ENCODE peak calls at places on chromosomes 7 and 10, in six cellular contexts. I, J, Y, U, R and T are unnamed samples. For H3K4me1, the result is how much of the 10 kb centered on the place peaks cover.

GRCh38 chr7:82049442-82049841 is 279.6 kb upstream of the HGF start:
- DNase-seq in R (no peak), U (peak), J (no peak), Y (no peak), I (no peak), T (no peak)

GRCh38 chr7:85274452-85274851 is 87.6 kb upstream of the SEMA3D start:
- DNase-seq in Y (no peak), R (no peak), J (no peak), U (no peak), I (no peak), T (no peak)

GRCh38 chr10:22825841-22826240 is 102.0 kb upstream of the ARMC3 start:
- DNase-seq in R (no peak), U (no peak), J (no peak), Y (no peak), I (no peak), T (no peak)

GRCh38 chr7:112510032-112510742 is 29.4 kb downstream of the LSMEM1 start:
- DNase-seq in I (no peak), J (no peak), U (no peak), R (no peak), Y (no peak), T (no peak)

GRCh38 chr7:45387837-45388236 is 186.3 kb upstream of the ADCY1 start:
- DNase-seq in U (no peak), Y (no peak), J (peak), R (no peak), I (no peak), T (no peak)

GRCh38 chr10:97025613-97026242 is 160.0 kb downstream of the SLIT1 start:
- DNase-seq in R (peak), J (peak), Y (peak), U (peak), I (no peak), T (peak)

GRCh38 chr7:95772771-95773581 is 622 bp downstream of the DYNC1I1 start:
- DNase-seq in I (peak), U (no peak), R (no peak), J (peak), Y (peak), T (peak)

GRCh38 chr10:126094537-126094936 is 198.2 kb downstream of the FANK1 start:
- DNase-seq in R (no peak), U (no peak), I (no peak), Y (no peak), J (no peak), T (no peak)

GRCh38 chr7:150401424-150401790 is 22.3 kb downstream of the ZNF775 start:
- DNase-seq in J (no peak), I (no peak), R (no peak), U (no peak), Y (no peak), T (no peak)

GRCh38 chr10:725786-726185 is 36.3 kb upstream of the DIP2C start:
- DNase-seq in I (no peak), J (no peak), R (no peak), Y (no peak), U (no peak), T (no peak)

GRCh38 chr10:45454859-45455258 is 80.8 kb downstream of the ALOX5 start:
- DNase-seq in I (no peak), U (no peak), J (peak), R (no peak), Y (no peak), T (no peak)

GRCh38 chr10:63376560-63377304 is 89.0 kb downstream of the JMJD1C start:
- DNase-seq in I (no peak), Y (no peak), R (no peak), J (no peak), U (no peak), T (no peak)

GRCh38 chr7:26216044-26216443 is 14.5 kb downstream of the CBX3 start:
- DNase-seq in U (no peak), Y (no peak), J (no peak), I (no peak), R (no peak), T (no peak)

GRCh38 chr10:110479710-110480109 is 18.0 kb upstream of the DUSP5 start:
- DNase-seq in I (no peak), R (no peak), J (no peak), Y (no peak), U (no peak), T (no peak)

GRCh38 chr7:29410981-29411380 is 152.7 kb upstream of the PRR15 start:
- DNase-seq in Y (no peak), U (no peak), R (no peak), J (no peak), I (no peak), T (no peak)

GRCh38 chr10:93138113-93138870 is 64.6 kb downstream of the CYP26A1 start:
- DNase-seq in I (no peak), R (no peak), U (no peak), J (no peak), Y (no peak), T (no peak)

GRCh38 chr7:13850185-13850752 is 139.2 kb downstream of the ETV1 start:
- DNase-seq in R (no peak), I (no peak), J (no peak), Y (no peak), U (no peak), T (no peak)

DNA sequence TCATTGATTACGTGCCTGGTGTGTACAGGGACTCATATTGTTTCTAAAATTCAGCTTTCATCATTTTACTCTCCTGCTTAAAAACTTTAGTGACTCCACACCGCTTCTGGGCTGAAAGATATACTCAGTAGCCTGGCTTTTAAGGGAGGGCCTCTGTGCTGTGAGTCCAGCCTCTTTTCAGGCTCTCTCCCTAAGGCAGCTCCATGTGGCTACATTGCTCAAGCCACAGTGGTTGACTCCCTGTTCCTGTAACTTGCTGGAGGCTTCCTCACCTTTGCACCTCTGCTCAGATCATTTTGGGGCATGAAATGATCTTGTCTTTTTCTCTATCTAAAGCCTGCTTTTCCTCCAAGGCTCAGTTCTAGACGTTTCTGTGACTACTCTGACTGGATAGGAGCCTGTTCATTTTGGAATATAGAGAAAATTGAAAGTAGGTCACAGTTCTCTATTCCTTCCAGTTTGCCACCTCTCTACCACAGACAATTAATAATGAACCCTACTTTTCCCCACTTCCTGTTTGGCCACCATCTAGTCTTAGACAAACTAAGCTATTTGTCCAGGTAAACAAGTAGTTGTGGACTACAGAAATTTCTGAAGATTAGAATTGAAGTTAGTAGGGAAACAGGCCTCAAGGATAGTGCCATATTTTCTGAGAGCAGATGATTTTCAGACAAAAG is 86.8 kb downstream of the AUTS2 start:
- DNase-seq in J (no peak), I (no peak), Y (no peak), R (no peak), U (no peak), T (no peak)
- H3K4me1 ChIP-seq in J (under half), I (under half), Y (under half), R (under half), U (under half), T (under half)

GRCh38 chr10:103554488-103555320 is 61.2 kb downstream of the NEURL1 start:
- DNase-seq in U (peak), Y (peak), I (peak), R (peak), J (no peak), T (peak)
- H3K4me3 ChIP-seq in U (peak), Y (no peak), I (peak), R (peak), J (peak), T (peak)

DNA sequence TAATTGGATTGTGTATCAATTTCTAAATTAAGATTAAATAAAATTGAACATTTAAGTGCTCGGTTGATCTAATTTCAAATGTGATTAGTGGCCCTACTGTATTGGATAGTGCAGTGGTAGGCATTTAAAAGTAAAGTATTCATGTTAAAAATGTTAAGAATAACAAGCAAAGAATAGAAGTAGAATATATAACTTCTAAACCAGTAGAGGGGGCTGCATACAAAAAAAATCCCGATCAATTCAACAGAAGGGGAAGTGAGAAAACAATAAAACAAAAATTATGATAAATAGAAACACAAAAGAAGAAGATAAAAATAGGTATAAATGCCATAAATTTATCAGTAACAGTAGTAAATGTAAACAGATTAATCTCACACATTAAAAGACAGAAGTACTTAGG is 24.9 kb upstream of the WDFY4 start:
- DNase-seq in Y (no peak), U (no peak), J (no peak), I (no peak), R (no peak), T (no peak)
- TF ChIP-seq CTCF in Y (peak), U (peak), J (no peak), I (peak), R (no peak), T (no peak)

DNA sequence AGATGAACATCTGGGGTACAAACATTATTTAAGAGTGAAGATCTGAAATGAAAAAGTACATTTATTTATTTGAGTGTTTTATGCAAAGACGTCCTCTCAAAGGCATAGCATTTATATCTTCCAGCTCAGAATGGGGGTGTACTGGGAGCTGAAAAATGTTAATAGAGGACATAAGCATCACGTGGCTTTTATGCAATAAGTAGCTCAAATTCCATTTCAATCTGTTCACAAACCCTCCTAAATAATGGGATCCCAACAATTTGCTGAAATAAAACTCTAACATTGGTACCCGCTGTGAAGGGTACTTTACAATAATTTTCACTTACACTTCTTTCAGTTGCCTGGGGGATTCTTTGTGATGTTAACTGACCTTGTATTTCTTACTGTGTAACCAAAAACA is 172.0 kb downstream of the TAX1BP1 start:
- DNase-seq in Y (no peak), U (no peak), J (no peak), I (no peak), R (no peak), T (no peak)
- H3K4me1 ChIP-seq in Y (under half), U (under half), J (under half), I (under half), R (under half), T (under half)

GRCh38 chr10:123807444-123808035 is 84.1 kb downstream of the CPXM2 start:
- DNase-seq in U (no peak), Y (no peak), J (no peak), I (no peak), R (no peak), T (no peak)
- H3K4me3 ChIP-seq in U (no peak), Y (no peak), J (no peak), I (no peak), R (no peak), T (no peak)

GRCh38 chr7:20216637-20217036 is 547 bp downstream of the MACC1 start:
- DNase-seq in J (no peak), R (no peak), U (no peak), Y (no peak), I (no peak), T (no peak)

GRCh38 chr7:20218261-20218660 is 1.1 kb upstream of the MACC1 start:
- DNase-seq in J (no peak), I (no peak), Y (no peak), U (no peak), R (no peak), T (no peak)

GRCh38 chr7:20219446-20220292 is 2.5 kb upstream of the MACC1 start:
- DNase-seq in J (peak), I (peak), U (no peak), Y (peak), R (peak), T (peak)

GRCh38 chr7:20219062-20219445 is 1.9 kb upstream of the MACC1 start:
- DNase-seq in J (no peak), R (no peak), U (no peak), I (no peak), Y (no peak), T (no peak)

DNA sequence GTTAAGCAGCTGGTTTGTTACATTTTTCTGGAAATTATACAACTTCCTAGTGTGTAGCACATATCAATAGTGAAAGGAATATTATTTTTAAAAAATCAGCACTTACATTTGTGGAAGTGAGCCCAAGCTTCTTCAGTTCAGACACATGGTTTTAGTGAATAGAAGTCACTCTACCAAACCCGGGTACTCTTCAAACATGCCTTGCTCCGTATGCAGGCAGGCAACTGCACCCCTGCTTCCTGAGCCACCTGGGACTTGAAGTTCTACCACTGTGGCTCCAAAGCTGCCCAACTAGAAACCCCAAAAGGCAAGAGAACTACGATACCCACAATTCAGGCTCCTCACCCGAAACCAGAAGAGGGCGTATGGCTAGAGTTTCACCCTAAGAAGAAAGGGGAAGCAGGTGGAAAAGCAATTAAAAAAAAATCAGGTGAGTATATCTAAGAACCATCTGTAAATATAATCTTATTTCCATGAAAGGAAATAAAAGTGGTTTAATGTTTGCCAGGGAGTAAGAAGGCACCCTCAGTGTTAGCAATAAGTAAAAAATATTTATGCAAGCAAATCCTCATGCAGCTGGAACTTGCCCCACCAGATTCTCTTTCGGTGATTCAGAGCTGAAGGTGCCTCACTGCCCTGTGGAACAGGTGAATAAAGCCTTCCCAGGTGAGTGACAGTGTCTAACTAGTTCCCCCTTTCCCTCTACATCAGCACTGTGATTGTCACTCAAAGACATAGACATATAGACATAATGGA is at the start of gene MACC1:
- DNase-seq in Y (peak), R (peak), U (no peak), J (no peak), I (no peak), T (no peak)
- TF ChIP-seq CTCF in Y (peak), R (peak), U (peak), J (no peak), I (peak), T (no peak)

GRCh38 chr10:6048281-6049030 is 13.7 kb downstream of the IL2RA start:
- DNase-seq in J (no peak), I (no peak), U (no peak), R (no peak), Y (no peak), T (no peak)

GRCh38 chr10:6052247-6053221 is 9.6 kb downstream of the IL2RA start:
- DNase-seq in J (no peak), Y (no peak), U (no peak), R (peak), I (no peak), T (no peak)

GRCh38 chr10:6049031-6049400 is 13.2 kb downstream of the IL2RA start:
- DNase-seq in R (no peak), U (no peak), I (no peak), J (no peak), Y (no peak), T (no peak)

GRCh38 chr10:6053303-6053702 is 8.9 kb downstream of the IL2RA start:
- DNase-seq in R (no peak), Y (no peak), U (no peak), I (no peak), J (no peak), T (no peak)

GRCh38 chr10:6050801-6051445 is 11.2 kb downstream of the IL2RA start:
- DNase-seq in U (peak), Y (peak), R (peak), J (peak), I (peak), T (peak)
- H3K4me1 ChIP-seq in U (under half), Y (under half), R (under half), J (under half), I (under half), T (under half)

DNA sequence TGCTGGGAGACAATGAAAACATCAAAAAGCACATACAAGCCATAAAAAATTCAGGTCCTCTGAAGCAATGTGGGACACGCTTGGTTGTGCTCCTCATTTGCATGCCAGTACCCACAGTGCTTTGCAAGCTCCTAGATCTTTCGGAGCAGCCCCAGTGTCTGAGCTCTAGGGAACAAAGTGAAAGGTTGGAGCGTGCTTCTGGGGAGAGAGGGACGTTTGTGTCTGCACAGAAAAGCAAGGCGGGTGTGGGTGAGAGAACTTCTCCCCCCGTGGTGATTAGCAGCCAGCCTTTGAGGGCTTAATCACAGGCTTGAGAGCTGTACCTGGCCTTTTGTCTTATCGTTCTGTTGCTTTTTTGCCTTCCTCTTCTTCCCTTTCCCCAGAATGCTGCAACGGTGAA is 76.7 kb upstream of the HABP2 start:
- DNase-seq in J (no peak), R (no peak), I (no peak), Y (peak), U (no peak), T (no peak)
- H3K4me3 ChIP-seq in J (no peak), R (no peak), I (no peak), Y (no peak), U (no peak), T (peak)

DNA sequence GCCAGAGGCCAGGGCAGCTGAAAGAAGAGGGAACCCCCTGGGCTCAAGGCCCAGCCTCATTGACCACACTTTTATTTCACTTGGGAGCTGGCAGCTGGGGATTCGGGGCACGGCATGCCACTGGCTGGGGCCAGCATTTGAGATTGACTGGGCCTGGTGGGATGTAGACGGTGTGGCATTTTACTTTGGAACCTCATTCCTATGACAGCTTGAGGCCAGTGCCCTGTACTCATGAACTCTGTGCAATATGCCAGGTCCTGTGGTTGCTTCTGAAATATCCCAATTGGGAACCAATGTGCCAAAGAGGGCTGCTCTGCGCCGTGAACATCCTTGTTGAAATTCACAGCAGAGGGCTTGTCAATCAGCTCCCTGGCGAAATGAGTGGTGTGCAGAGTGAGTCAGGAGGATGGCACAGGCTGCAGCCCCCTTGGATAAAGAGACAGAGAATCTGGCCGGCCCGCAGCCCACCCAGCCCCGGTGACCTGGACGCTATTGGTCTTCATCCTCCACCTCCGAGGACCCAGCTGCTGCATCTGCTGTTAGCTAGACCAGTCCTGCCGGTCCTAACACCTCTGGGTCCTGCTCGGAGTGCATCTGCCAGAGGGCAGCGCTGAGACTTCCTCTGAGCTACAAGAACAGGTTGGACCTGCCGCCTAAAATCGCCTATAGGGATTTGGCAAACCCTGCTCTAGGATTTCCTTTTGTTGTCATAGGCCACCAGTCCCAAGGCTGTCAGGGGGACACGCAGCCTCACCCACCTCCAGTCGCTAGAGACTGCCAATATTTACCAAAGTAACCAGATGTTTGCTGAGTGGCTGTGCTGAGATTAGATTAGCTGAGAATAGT is 58.0 kb downstream of the PRKAG2 start:
- DNase-seq in Y (no peak), R (peak), U (no peak), I (no peak), J (no peak), T (no peak)
- TF ChIP-seq CTCF in Y (no peak), R (no peak), U (no peak), I (no peak), J (no peak), T (no peak)